ENCODE peak calls at places on chromosome 16, in ten cellular contexts. M, O, V, B, D, J, E, R, C and P are unnamed samples.

GRCh38 chr16:74480150-74481029 is 59.1 kb upstream of the CLEC18B start:
- DNase-seq in M (peak; percentile 76), O (no peak), V (peak; percentile 37), B (no peak), D (peak; percentile 90), J (no peak), E (peak; percentile 30), R (no peak), C (peak; percentile 57), P (no peak)

GRCh38 chr16:15643453-15644305 is 725 bp upstream of the MARF1 start:
- DNase-seq in M (peak; percentile 12), O (no peak), V (no peak), B (no peak), D (peak; percentile 53), J (no peak), E (no peak), R (no peak), C (no peak), P (no peak)

GRCh38 chr16:10509534-10510025 is 70.8 kb downstream of the EMP2 start:
- DNase-seq in M (peak; percentile 70), O (no peak), V (no peak), B (no peak), D (peak; percentile 78), J (no peak), E (no peak), R (no peak), C (peak; percentile 47), P (peak; percentile 52)

GRCh38 chr16:58501242-58502131 is 1.5 kb downstream of the NDRG4 start:
- DNase-seq in M (peak; percentile 17), O (peak; percentile 75), V (no peak), B (no peak), D (no peak), J (peak; percentile 53), E (no peak), R (no peak), C (no peak), P (peak; percentile 59)

GRCh38 chr16:4947722-4948503 is 10.2 kb upstream of the SEC14L5 start:
- DNase-seq in M (no peak), O (no peak), V (no peak), B (no peak), D (no peak), J (no peak), E (no peak), R (no peak), C (no peak), P (no peak)

GRCh38 chr16:88846088-88846487 is 10.7 kb downstream of the GALNS start:
- DNase-seq in M (no peak), O (no peak), V (no peak), B (no peak), D (no peak), J (peak; percentile 71), E (no peak), R (no peak), C (no peak), P (no peak)

GRCh38 chr16:17470002-17470870 is 524 bp downstream of the XYLT1 start:
- DNase-seq in M (peak; percentile 24), O (peak; percentile 83), V (no peak), B (no peak), D (no peak), J (no peak), E (no peak), R (peak; percentile 66), C (peak; percentile 40), P (peak; percentile 38)

GRCh38 chr16:75043175-75043937 is 44.5 kb downstream of the ZNRF1 start:
- DNase-seq in M (peak; percentile 64), O (no peak), V (no peak), B (no peak), D (no peak), J (no peak), E (no peak), R (no peak), C (no peak), P (no peak)

GRCh38 chr16:89354325-89354724 is 136.0 kb downstream of the ANKRD11 start:
- DNase-seq in M (no peak), O (peak; percentile 65), V (no peak), B (no peak), D (no peak), J (no peak), E (peak; percentile 56), R (no peak), C (no peak), P (no peak)

GRCh38 chr16:84199861-84200260 is 8.9 kb downstream of the ADAD2 start:
- DNase-seq in M (no peak), O (no peak), V (no peak), B (no peak), D (no peak), J (peak; percentile 70), E (no peak), R (no peak), C (peak; percentile 58), P (no peak)

GRCh38 chr16:87700406-87701065 is 65.2 kb downstream of the KLHDC4 start:
- DNase-seq in M (no peak), O (no peak), V (no peak), B (no peak), D (no peak), J (no peak), E (no peak), R (no peak), C (no peak), P (no peak)

GRCh38 chr16:56625140-56625942 is at the start of gene MT1E:
- DNase-seq in M (peak; percentile 88), O (peak; percentile 92), V (peak; percentile 43), B (no peak), D (no peak), J (peak; percentile 88), E (peak; percentile 88), R (peak; percentile 90), C (peak; percentile 65), P (no peak)

GRCh38 chr16:84268231-84268630 is 26.4 kb upstream of the WFDC1 start:
- DNase-seq in M (no peak), O (peak; percentile 62), V (no peak), B (no peak), D (no peak), J (no peak), E (no peak), R (no peak), C (no peak), P (no peak)

GRCh38 chr16:5615868-5616642 is 518.5 kb upstream of the EEF2KMT start:
- DNase-seq in M (peak; percentile 53), O (peak; percentile 68), V (peak; percentile 18), B (no peak), D (peak; percentile 23), J (peak; percentile 60), E (peak; percentile 25), R (peak; percentile 64), C (no peak), P (no peak)

GRCh38 chr16:11755022-11755760 is 12.5 kb upstream of the TXNDC11 start:
- DNase-seq in M (no peak), O (no peak), V (no peak), B (no peak), D (no peak), J (no peak), E (no peak), R (no peak), C (no peak), P (no peak)
- H3K36me3 ChIP-seq in M (peaks cover 43% of the 10 kb centered on the region), O (peaks cover 31% of the 10 kb centered on the region), V (peaks cover 30% of the 10 kb centered on the region), B (peaks cover 67% of the 10 kb centered on the region), D (peaks cover 15% of the 10 kb centered on the region), J (peaks cover 96% of the 10 kb centered on the region), E (peaks cover 95% of the 10 kb centered on the region), R (peaks cover 82% of the 10 kb centered on the region), C (peaks cover 89% of the 10 kb centered on the region), P (peaks cover 34% of the 10 kb centered on the region)

GRCh38 chr16:30728321-30728720 is 19.9 kb upstream of the PHKG2 start:
- DNase-seq in M (no peak), O (no peak), V (no peak), B (no peak), D (no peak), J (no peak), E (no peak), R (no peak), C (no peak), P (no peak)
- H3K27ac ChIP-seq in M (no peak overlapping the region), O (no peak overlapping the region), V (no peak overlapping the region), B (no peak overlapping the region), D (no peak overlapping the region), J (no peak overlapping the region), E (no peak overlapping the region), R (no peak overlapping the region), C (no peak overlapping the region), P (no peak overlapping the region)

GRCh38 chr16:19424478-19424877 is 6.8 kb downstream of the TMC5 start:
- DNase-seq in M (no peak), O (no peak), V (no peak), B (no peak), D (peak; percentile 17), J (no peak), E (no peak), R (no peak), C (no peak), P (no peak)

GRCh38 chr16:19431636-19432340 is 14.1 kb downstream of the TMC5 start:
- DNase-seq in M (no peak), O (no peak), V (no peak), B (no peak), D (no peak), J (no peak), E (no peak), R (no peak), C (no peak), P (no peak)

GRCh38 chr16:19430345-19430744 is 12.7 kb downstream of the TMC5 start:
- DNase-seq in M (no peak), O (no peak), V (no peak), B (no peak), D (no peak), J (no peak), E (no peak), R (no peak), C (no peak), P (no peak)

GRCh38 chr16:19432429-19432828 is 14.7 kb downstream of the TMC5 start:
- DNase-seq in M (no peak), O (no peak), V (no peak), B (no peak), D (peak; percentile 48), J (no peak), E (no peak), R (no peak), C (no peak), P (no peak)

DNA sequence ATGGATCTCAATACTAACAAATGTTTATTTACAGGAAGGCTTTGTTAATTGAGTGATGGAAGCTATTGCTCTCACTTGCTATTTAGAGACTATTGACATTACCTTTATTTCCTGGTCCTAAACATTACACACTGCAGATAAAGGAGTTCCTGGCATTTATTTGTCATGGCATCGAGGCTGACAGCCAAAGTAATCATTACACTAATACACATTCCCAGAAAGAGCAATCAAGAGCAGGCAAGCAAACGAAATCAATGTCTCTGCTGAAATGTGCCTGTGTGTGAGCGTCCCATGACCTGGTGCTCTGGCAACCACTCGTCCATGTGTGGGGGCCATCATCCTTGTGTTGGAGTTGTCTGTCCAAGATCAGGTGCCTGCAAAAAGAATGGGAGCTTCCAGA is 11.6 kb downstream of the TMC5 start:
- DNase-seq in M (no peak), O (no peak), V (no peak), B (no peak), D (peak; percentile 53), J (no peak), E (no peak), R (no peak), C (no peak), P (no peak)
- H3K4me1 ChIP-seq in M (no peaks in the 10 kb centered on the region), O (no peaks in the 10 kb centered on the region), V (no peaks in the 10 kb centered on the region), B (no peaks in the 10 kb centered on the region), D (peaks cover 28% of the 10 kb centered on the region), J (peaks cover 15% of the 10 kb centered on the region), E (no peaks in the 10 kb centered on the region), R (no peaks in the 10 kb centered on the region), C (no peaks in the 10 kb centered on the region), P (no peaks in the 10 kb centered on the region)

DNA sequence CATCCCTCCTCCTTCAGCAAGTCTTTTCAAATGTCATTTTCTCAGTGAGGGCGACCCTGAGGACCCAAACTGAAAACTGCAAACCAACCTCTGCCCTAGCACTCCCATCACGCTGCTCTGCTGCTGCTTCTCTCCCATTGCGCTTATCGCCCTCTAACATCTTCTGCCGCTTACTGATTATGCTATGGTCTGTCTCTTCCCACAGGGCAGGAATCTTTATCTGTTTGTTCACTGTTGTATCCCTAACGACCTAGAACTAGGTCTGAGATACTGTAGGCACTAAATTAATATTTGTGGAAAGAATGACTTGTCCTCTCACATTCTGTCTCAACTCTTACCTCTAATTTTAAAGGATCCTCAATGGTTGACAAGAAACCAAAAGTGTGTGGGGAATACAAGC is 12.5 kb downstream of the ZSCAN32 start:
- DNase-seq in M (no peak), O (no peak), V (no peak), B (no peak), D (no peak), J (no peak), E (no peak), R (no peak), C (no peak), P (no peak)
- H3K36me3 ChIP-seq in M (peaks cover 44% of the 10 kb centered on the region), O (peaks cover 56% of the 10 kb centered on the region), V (peaks cover 63% of the 10 kb centered on the region), B (peaks cover 72% of the 10 kb centered on the region), D (peaks cover 58% of the 10 kb centered on the region), J (peaks cover 72% of the 10 kb centered on the region), E (peaks cover 92% of the 10 kb centered on the region), R (peaks cover 66% of the 10 kb centered on the region), C (peaks cover 89% of the 10 kb centered on the region), P (peaks cover 32% of the 10 kb centered on the region)